ENCODE peak calls at places on chromosomes 2 and 18, in eight cellular contexts. Q is GM12865; J is mammary epithelial cell; O is naive thymus-derived CD4-positive, alpha-beta T cell; C is NCI-H1092 treated with DMSO at 0.1 percent for 48 hours; K is RPMI7951; R is G401; M is IMR-90. V is an unnamed sample.

GRCh38 chr2:143429932-143430331 is 300.7 kb downstream of the ARHGAP15 start:
- DNase-seq in K (no peak), Q (no peak), O (no peak), C (no peak), J (peak), M (no peak), R (no peak), V (no peak)

GRCh38 chr2:38672445-38673364 is 6.8 kb downstream of the GALM start:
- DNase-seq in K (no peak), J (no peak), Q (no peak), R (no peak), M (no peak), C (no peak), O (no peak), V (no peak)

GRCh38 chr18:39806519-39806918 is 2148.5 kb upstream of the PIK3C3 start:
- DNase-seq in Q (no peak), O (no peak), M (no peak), C (no peak), J (peak), K (peak), R (no peak), V (no peak)

GRCh38 chr2:68318686-68319396 is 908 bp downstream of the CNRIP1 start:
- DNase-seq in R (peak), M (no peak), J (peak), Q (no peak), C (no peak), K (peak), O (no peak), V (peak)

GRCh38 chr2:230719340-230719739 is 6.7 kb downstream of the CAB39 start:
- DNase-seq in Q (no peak), J (no peak), C (no peak), M (no peak), O (no peak), K (no peak), R (no peak), V (no peak)

GRCh38 chr2:20425884-20426283 is 21.0 kb upstream of the RHOB start:
- DNase-seq in C (no peak), M (no peak), R (no peak), J (no peak), O (no peak), Q (no peak), K (no peak), V (no peak)

GRCh38 chr18:23881778-23882177 is 132.8 kb upstream of the TTC39C start:
- DNase-seq in K (no peak), M (no peak), O (no peak), C (peak), Q (no peak), J (peak), R (peak), V (peak)

GRCh38 chr2:107402330-107402729 is 424.4 kb upstream of the RGPD4 start:
- DNase-seq in K (peak), R (no peak), O (no peak), J (no peak), M (no peak), C (no peak), Q (peak), V (no peak)

GRCh38 chr18:76610933-76611749 is 116.1 kb upstream of the ZNF516 start:
- DNase-seq in M (peak), R (no peak), J (peak), K (no peak), C (peak), O (no peak), Q (no peak), V (no peak)

GRCh38 chr2:143110759-143111428 is 18.3 kb upstream of the ARHGAP15 start:
- DNase-seq in K (peak), C (peak), O (peak), R (peak), J (peak), Q (peak), M (peak), V (peak)

GRCh38 chr2:41024806-41025205 is 572.9 kb upstream of the SLC8A1 start:
- DNase-seq in M (no peak), O (no peak), J (no peak), R (peak), Q (no peak), K (no peak), C (no peak), V (peak)

GRCh38 chr18:76564117-76564516 is 69.1 kb upstream of the ZNF516 start:
- DNase-seq in C (no peak), M (peak), R (no peak), J (peak), O (no peak), Q (no peak), K (peak), V (no peak)

GRCh38 chr2:239893236-239893515 is 132.0 kb downstream of the NDUFA10 start:
- DNase-seq in M (no peak), J (no peak), O (no peak), K (peak), Q (no peak), C (no peak), R (no peak), V (no peak)

GRCh38 chr2:143264851-143265250 is 135.6 kb downstream of the ARHGAP15 start:
- DNase-seq in Q (no peak), M (peak), J (no peak), C (no peak), R (no peak), K (peak), O (no peak), V (no peak)

GRCh38 chr2:20052872-20053281 is 1.4 kb upstream of the LAPTM4A start:
- DNase-seq in M (peak), C (peak), J (peak), R (peak), Q (peak), K (peak), O (no peak), V (peak)

GRCh38 chr2:118810766-118811165 is 36.7 kb downstream of the EN1 start:
- DNase-seq in C (no peak), J (no peak), K (peak), Q (no peak), O (no peak), R (no peak), M (no peak), V (no peak)

GRCh38 chr2:70888925-70889715 is 46.6 kb upstream of the ATP6V1B1 start:
- DNase-seq in Q (no peak), M (no peak), O (no peak), J (no peak), R (no peak), C (no peak), K (no peak), V (peak)

GRCh38 chr2:236052926-236053846 is 115.0 kb downstream of the GBX2 start:
- DNase-seq in J (no peak), K (no peak), Q (no peak), M (no peak), C (no peak), R (peak), O (no peak), V (peak)

GRCh38 chr2:145253492-145253891 is 733.6 kb upstream of the ZEB2 start:
- DNase-seq in K (no peak), C (no peak), J (no peak), O (no peak), R (no peak), Q (no peak), M (no peak), V (no peak)

GRCh38 chr18:58370096-58370495 is 258.8 kb downstream of the ALPK2 start:
- DNase-seq in C (no peak), J (no peak), O (no peak), K (no peak), R (no peak), M (no peak), Q (no peak), V (no peak)

GRCh38 chr2:219221956-219222518 is 3.3 kb upstream of the ABCB6 start:
- DNase-seq in M (no peak), O (no peak), R (no peak), K (no peak), J (no peak), Q (no peak), C (no peak), V (no peak)

GRCh38 chr2:83900859-83901258 is 558.2 kb downstream of the SUCLG1 start:
- DNase-seq in O (no peak), K (no peak), Q (no peak), J (peak), M (peak), C (no peak), R (no peak), V (no peak)

GRCh38 chr2:187169108-187169713 is 278.8 kb downstream of the CALCRL start:
- DNase-seq in R (no peak), K (no peak), J (no peak), O (no peak), Q (peak), M (no peak), C (no peak), V (no peak)

GRCh38 chr2:157218911-157219310 is 38.6 kb upstream of the GALNT5 start:
- DNase-seq in M (no peak), J (no peak), R (no peak), Q (no peak), O (no peak), C (no peak), K (no peak), V (no peak)

GRCh38 chr2:230627806-230628724 is 84.6 kb upstream of the CAB39 start:
- DNase-seq in R (no peak), J (no peak), M (peak), O (no peak), C (no peak), K (peak), Q (no peak), V (no peak)

GRCh38 chr18:32470136-32470712 is 458 bp downstream of the GAREM1 start:
- DNase-seq in R (no peak), M (peak), Q (peak), C (peak), O (no peak), J (no peak), K (peak), V (no peak)

GRCh38 chr18:61735564-61736102 is 157.2 kb downstream of the RNF152 start:
- DNase-seq in Q (no peak), O (no peak), M (no peak), K (no peak), R (no peak), J (no peak), C (no peak), V (no peak)

GRCh38 chr2:42052702-42053481 is 5.1 kb downstream of the PKDCC start:
- DNase-seq in J (no peak), O (no peak), M (peak), K (no peak), Q (no peak), C (no peak), R (no peak), V (no peak)

GRCh38 chr2:191675807-191676667 is 1.9 kb upstream of the NABP1 start:
- DNase-seq in C (no peak), R (no peak), J (no peak), O (peak), Q (peak), K (peak), M (no peak), V (no peak)

GRCh38 chr18:58046087-58046793 is 2.2 kb downstream of the NEDD4L start:
- DNase-seq in C (peak), O (no peak), K (no peak), J (no peak), M (no peak), R (peak), Q (no peak), V (peak)

GRCh38 chr2:60484080-60484737 is 69.2 kb downstream of the BCL11A start:
- DNase-seq in O (no peak), R (no peak), C (no peak), J (no peak), K (no peak), M (peak), Q (peak), V (no peak)

GRCh38 chr18:46333371-46334199 is 229.4 kb downstream of the HAUS1 start:
- DNase-seq in M (no peak), C (peak), Q (no peak), R (peak), K (peak), O (no peak), J (peak), V (peak)

GRCh38 chr18:76710646-76711520 is 111.5 kb upstream of the ZNF236 start:
- DNase-seq in Q (no peak), C (no peak), K (no peak), J (no peak), O (no peak), R (no peak), M (no peak), V (no peak)

GRCh38 chr2:38748857-38749804 is 2.0 kb downstream of the SRSF7 start:
- DNase-seq in Q (no peak), O (no peak), C (no peak), J (no peak), R (no peak), K (no peak), M (no peak), V (no peak)

GRCh38 chr2:196245746-196246145 is 74.4 kb upstream of the STK17B start:
- DNase-seq in Q (no peak), K (no peak), R (no peak), J (no peak), O (no peak), M (no peak), C (no peak), V (no peak)

GRCh38 chr2:168608796-168609195 is 152.7 kb downstream of the CERS6 start:
- DNase-seq in R (no peak), M (no peak), J (peak), O (no peak), Q (no peak), K (no peak), C (no peak), V (no peak)

GRCh38 chr2:26148501-26148900 is 24.4 kb upstream of the GAREM2 start:
- DNase-seq in R (no peak), K (no peak), C (no peak), O (no peak), Q (no peak), M (peak), J (no peak), V (no peak)

GRCh38 chr18:48914581-48915251 is 36.0 kb downstream of the SMAD7 start:
- DNase-seq in C (no peak), Q (no peak), R (no peak), J (no peak), M (no peak), O (no peak), K (no peak), V (no peak)